ENCODE peak calls at places on chromosomes 3 and 15, in five cellular contexts. K is adrenal gland, Y is ovary, M is sigmoid colon, G is stomach. R is an unnamed sample.
A peak's percentile ranks its signal among the peaks of the same experiment; 100 is the strongest.

GRCh38 chr3:138450704-138451424 is 16.4 kb downstream of the ESYT3 start:
- DNase-seq in G (no peak), K (no peak), M (no peak), Y (no peak), R (no peak)

GRCh38 chr3:114221165-114221880 is 16.1 kb downstream of the ZNF80 start:
- DNase-seq in M (no peak), Y (no peak), G (no peak), K (no peak), R (no peak)

GRCh38 chr3:150547045-150547753 is 612 bp downstream of the EIF2A start:
- DNase-seq in G (no peak), M (no peak), Y (no peak), K (no peak), R (no peak)

GRCh38 chr3:52743721-52744120 is 27.0 kb downstream of the NEK4 start:
- DNase-seq in Y (no peak), K (no peak), M (no peak), G (no peak), R (no peak)

GRCh38 chr15:25789206-25789605 is 73.9 kb downstream of the ATP10A start:
- DNase-seq in K (no peak), G (no peak), Y (no peak), M (peak; percentile 83), R (no peak)

GRCh38 chr3:39724233-39724846 is 85.1 kb upstream of the MYRIP start:
- DNase-seq in G (no peak), Y (no peak), M (no peak), K (no peak), R (no peak)

GRCh38 chr3:191074511-191074910 is 124.5 kb upstream of the OSTN start:
- DNase-seq in Y (no peak), G (no peak), K (no peak), M (no peak), R (no peak)

GRCh38 chr15:41992151-41992802 is 19.9 kb upstream of the EHD4 start:
- DNase-seq in G (no peak), Y (no peak), K (no peak), M (no peak), R (no peak)

GRCh38 chr3:57559526-57559925 is 3.5 kb downstream of the PDE12 start:
- DNase-seq in G (no peak), M (no peak), Y (no peak), K (no peak), R (no peak)

GRCh38 chr15:84955089-84955848 is 26.4 kb upstream of the PDE8A start:
- DNase-seq in G (peak; percentile 77), K (peak; percentile 93), M (peak; percentile 87), Y (peak; percentile 80), R (peak; percentile 68)

GRCh38 chr15:36372968-36373367 is 206.5 kb upstream of the CDIN1 start:
- DNase-seq in K (no peak), M (no peak), Y (no peak), G (no peak), R (no peak)

GRCh38 chr15:89502867-89503595 is 6.6 kb upstream of the RHCG start:
- DNase-seq in M (no peak), G (no peak), Y (no peak), K (no peak), R (peak; percentile 36)

GRCh38 chr3:128328546-128329458 is 137.9 kb downstream of the DNAJB8 start:
- DNase-seq in K (peak; percentile 30), M (peak; percentile 45), G (peak; percentile 2), Y (peak; percentile 9), R (peak; percentile 31)

GRCh38 chr3:49424816-49425215 is 2.5 kb upstream of the AMT start:
- DNase-seq in M (no peak), G (no peak), K (no peak), Y (no peak), R (no peak)

GRCh38 chr15:42727740-42728355 is 9.1 kb downstream of the CDAN1 start:
- DNase-seq in Y (no peak), G (peak; percentile 35), K (no peak), M (no peak), R (no peak)

GRCh38 chr15:80160570-80161156 is 7.9 kb downstream of the FAH start:
- DNase-seq in K (peak; percentile 92), G (no peak), M (peak; percentile 78), Y (no peak), R (peak; percentile 89)

GRCh38 chr3:145719118-145719517 is 441.9 kb downstream of the PLOD2 start:
- DNase-seq in M (no peak), Y (no peak), G (no peak), K (no peak), R (no peak)

GRCh38 chr15:52010633-52011595 is 8.1 kb upstream of the MAPK6 start:
- DNase-seq in K (peak; percentile 87), G (peak; percentile 71), Y (no peak), M (peak; percentile 77), R (no peak)

GRCh38 chr15:53437985-53438841 is 321.2 kb downstream of the WDR72 start:
- DNase-seq in Y (no peak), K (no peak), M (no peak), G (no peak), R (peak; percentile 80)

GRCh38 chr15:95129589-95129988 is 898.2 kb downstream of the MCTP2 start:
- DNase-seq in G (no peak), M (peak; percentile 73), Y (peak; percentile 26), K (peak; percentile 66), R (no peak)

GRCh38 chr15:44501768-44502366 is 35.1 kb upstream of the EIF3J start:
- DNase-seq in M (no peak), Y (no peak), K (no peak), G (no peak), R (no peak)

GRCh38 chr3:146382386-146382785 is 87.0 kb downstream of the PLSCR2 start:
- DNase-seq in K (no peak), G (no peak), Y (no peak), M (no peak), R (no peak)

GRCh38 chr3:195271859-195272243 is 892 bp upstream of the XXYLT1 start:
- DNase-seq in M (no peak), K (no peak), G (no peak), Y (no peak), R (no peak)

GRCh38 chr3:195269375-195270078 is 1.4 kb downstream of the XXYLT1 start:
- DNase-seq in G (no peak), K (no peak), M (no peak), Y (no peak), R (no peak)

GRCh38 chr3:195270079-195270349 is 945 bp downstream of the XXYLT1 start:
- DNase-seq in K (no peak), M (no peak), Y (no peak), G (no peak), R (no peak)

GRCh38 chr3:195271116-195271858 is at the start of gene XXYLT1:
- DNase-seq in K (peak; percentile 93), M (peak; percentile 92), Y (peak; percentile 88), G (peak; percentile 88), R (peak; percentile 91)

DNA sequence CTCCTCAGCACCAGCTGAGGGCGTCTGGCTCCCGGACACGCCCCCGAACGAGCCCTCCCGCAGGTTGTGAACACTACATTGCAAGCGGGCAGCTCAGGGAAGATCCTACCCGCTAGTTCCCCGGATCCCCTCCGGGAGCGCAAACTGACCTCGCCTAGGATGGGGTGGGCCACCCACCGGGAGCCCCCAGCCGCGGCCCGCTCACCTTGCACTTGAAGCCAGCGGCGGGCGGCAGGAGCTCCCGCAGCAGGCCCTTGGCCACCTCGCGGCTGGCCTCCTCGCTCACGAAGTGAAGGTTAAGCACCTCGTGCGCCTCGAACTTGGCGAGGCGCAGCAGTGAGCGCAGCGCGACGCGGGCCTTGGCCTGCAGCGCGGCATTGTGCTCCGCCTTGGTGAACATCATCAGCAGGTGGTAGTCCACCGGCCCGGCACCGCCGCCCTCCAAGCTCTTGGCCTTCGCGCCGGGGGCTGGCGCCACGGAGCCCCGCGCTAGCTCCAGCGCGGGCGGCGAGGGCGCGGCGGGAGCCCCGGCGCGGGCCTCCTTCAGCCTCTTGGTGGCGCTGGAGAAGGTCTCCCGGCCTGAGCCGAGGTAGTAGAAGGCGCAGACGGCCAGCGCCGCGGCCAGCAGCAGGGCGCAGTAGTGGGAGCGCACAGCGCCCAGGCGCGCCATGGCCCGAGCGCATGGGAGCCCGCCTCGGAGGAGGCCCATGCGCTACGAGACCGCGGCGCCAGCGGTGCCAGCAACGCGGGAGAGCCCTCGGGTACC is 426 bp downstream of the XXYLT1 start:
- DNase-seq in M (peak; percentile 85), G (no peak), Y (peak; percentile 60), K (peak; percentile 78), R (peak; percentile 50)
- TF ChIP-seq POLR2A in M (no peak), G (no peak), Y (peak; percentile 27), K (peak; percentile 49), R (peak; percentile 24)

GRCh38 chr3:62562596-62562995 is 189.2 kb upstream of the FEZF2 start:
- DNase-seq in Y (no peak), M (no peak), G (no peak), K (no peak), R (no peak)
- H3K27ac ChIP-seq in Y (no peak overlapping the region), M (no peak overlapping the region), G (no peak overlapping the region), K (no peak overlapping the region), R (no peak overlapping the region)

GRCh38 chr3:80769683-80770082 is 991.8 kb downstream of the GBE1 start:
- DNase-seq in K (no peak), G (no peak), Y (no peak), M (no peak), R (no peak)

GRCh38 chr3:80770106-80771079 is 991.1 kb downstream of the GBE1 start:
- DNase-seq in K (no peak), M (no peak), Y (no peak), G (no peak), R (no peak)

GRCh38 chr3:80771085-80771484 is 990.4 kb downstream of the GBE1 start:
- DNase-seq in G (no peak), M (no peak), Y (no peak), K (no peak), R (no peak)

DNA sequence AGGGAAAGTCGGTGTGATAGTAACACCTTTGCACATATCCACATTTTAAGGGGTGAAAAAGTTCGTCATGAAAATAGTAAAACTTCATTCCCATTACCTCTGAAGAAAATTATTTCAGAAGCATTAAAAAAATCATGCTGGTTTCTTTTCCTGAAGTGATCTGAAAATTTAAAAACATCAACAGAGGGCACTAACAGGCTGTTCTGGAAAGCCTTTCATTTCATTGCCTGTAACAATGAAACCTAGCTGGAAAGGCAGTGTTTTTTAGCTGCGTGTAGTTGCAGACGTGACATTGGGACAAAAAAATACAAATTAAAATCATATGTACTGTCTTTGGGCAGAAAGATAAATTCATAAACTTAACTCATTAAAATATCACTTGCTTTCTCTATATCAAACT is 993.8 kb downstream of the GBE1 start:
- DNase-seq in K (no peak), G (no peak), M (no peak), Y (no peak), R (no peak)
- TF ChIP-seq CTCF in K (no peak), G (no peak), M (no peak), Y (no peak), R (no peak)

DNA sequence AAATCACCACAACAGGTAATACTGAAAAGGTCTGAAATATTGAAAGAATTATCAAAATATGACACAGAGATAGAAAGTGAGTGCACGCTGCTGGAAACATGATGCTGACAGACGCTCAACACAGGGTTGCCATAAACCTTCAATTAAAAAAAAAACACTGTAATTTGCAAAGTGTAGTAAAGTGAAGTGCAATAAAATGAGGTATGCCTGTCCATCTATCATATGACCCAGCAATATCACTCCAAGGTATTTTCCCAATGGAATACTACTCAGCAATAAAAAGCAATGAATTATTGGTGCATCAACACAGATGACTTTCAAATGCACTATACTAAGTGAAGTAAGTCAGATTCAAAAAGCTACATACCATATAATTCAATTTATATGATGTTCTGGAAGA is 47.6 kb upstream of the SLC12A8 start:
- DNase-seq in Y (no peak), M (no peak), G (no peak), K (no peak), R (no peak)
- TF ChIP-seq POLR2A in Y (no peak), M (no peak), G (no peak), K (no peak), R (no peak)

GRCh38 chr3:8657804-8658311 is 13.3 kb upstream of the SSUH2 start:
- DNase-seq in Y (no peak), G (no peak), K (no peak), M (no peak), R (no peak)
- H3K27ac ChIP-seq in Y (peak overlapping the region; percentile 66), G (peak overlapping the region; percentile 64), K (no peak overlapping the region), M (peak overlapping the region; percentile 26), R (no peak overlapping the region)

GRCh38 chr3:124049203-124049748 is 57.4 kb upstream of the ROPN1 start:
- DNase-seq in K (no peak), Y (no peak), M (no peak), G (no peak), R (no peak)
- TF ChIP-seq CTCF in K (no peak), Y (no peak), M (no peak), G (no peak), R (no peak)